ENCODE peak calls at places on chromosomes 1 and 21, in nine cellular contexts. One of them, this sample, is unnamed.

GRCh38 chr1:89274431-89274857 is 1.8 kb upstream of the GBP5 start:
- DNase-seq in PC-3: peak
- DNase-seq in pancreas: no peak
- DNase-seq in endodermal cell: no peak
- DNase-seq in A549: no peak
- DNase-seq in prostate gland: peak
- DNase-seq in MM.1S: no peak
- DNase-seq in left lung: no peak
- DNase-seq in heart right ventricle: no peak
- DNase-seq in this sample: no peak

GRCh38 chr1:214532070-214532469 is 19.3 kb downstream of the PTPN14 start:
- DNase-seq in PC-3: no peak
- DNase-seq in pancreas: no peak
- DNase-seq in endodermal cell: no peak
- DNase-seq in A549: no peak
- DNase-seq in prostate gland: no peak
- DNase-seq in MM.1S: no peak
- DNase-seq in left lung: no peak
- DNase-seq in heart right ventricle: no peak
- DNase-seq in this sample: no peak

GRCh38 chr1:197521118-197521739 is 253.2 kb downstream of the CRB1 start:
- DNase-seq in PC-3: peak
- DNase-seq in pancreas: no peak
- DNase-seq in endodermal cell: peak
- DNase-seq in A549: peak
- DNase-seq in prostate gland: no peak
- DNase-seq in MM.1S: peak
- DNase-seq in left lung: no peak
- DNase-seq in heart right ventricle: no peak
- DNase-seq in this sample: peak

GRCh38 chr1:90973897-90974798 is 47.7 kb downstream of the ZNF644 start:
- DNase-seq in PC-3: peak
- DNase-seq in pancreas: no peak
- DNase-seq in endodermal cell: no peak
- DNase-seq in A549: no peak
- DNase-seq in prostate gland: no peak
- DNase-seq in MM.1S: no peak
- DNase-seq in left lung: no peak
- DNase-seq in heart right ventricle: no peak
- DNase-seq in this sample: no peak

GRCh38 chr1:17535300-17535937 is 4.1 kb upstream of the ARHGEF10L start:
- DNase-seq in PC-3: no peak
- DNase-seq in pancreas: no peak
- DNase-seq in endodermal cell: no peak
- DNase-seq in A549: no peak
- DNase-seq in prostate gland: no peak
- DNase-seq in MM.1S: no peak
- DNase-seq in left lung: no peak
- DNase-seq in heart right ventricle: no peak
- DNase-seq in this sample: no peak

GRCh38 chr21:27152996-27153395 is 186.1 kb upstream of the ADAMTS5 start:
- DNase-seq in PC-3: no peak
- DNase-seq in pancreas: no peak
- DNase-seq in endodermal cell: no peak
- DNase-seq in A549: no peak
- DNase-seq in prostate gland: no peak
- DNase-seq in MM.1S: no peak
- DNase-seq in left lung: no peak
- DNase-seq in heart right ventricle: no peak
- DNase-seq in this sample: no peak

GRCh38 chr21:34994646-34995631 is 54.2 kb downstream of the RUNX1 start:
- DNase-seq in PC-3: no peak
- DNase-seq in pancreas: no peak
- DNase-seq in endodermal cell: no peak
- DNase-seq in A549: no peak
- DNase-seq in prostate gland: no peak
- DNase-seq in MM.1S: no peak
- DNase-seq in left lung: no peak
- DNase-seq in heart right ventricle: no peak
- DNase-seq in this sample: peak

GRCh38 chr1:89311757-89312156 is 39.1 kb upstream of the GBP5 start:
- DNase-seq in PC-3: peak
- DNase-seq in pancreas: no peak
- DNase-seq in endodermal cell: no peak
- DNase-seq in A549: no peak
- DNase-seq in prostate gland: no peak
- DNase-seq in MM.1S: no peak
- DNase-seq in left lung: peak
- DNase-seq in heart right ventricle: peak
- DNase-seq in this sample: peak

GRCh38 chr1:37930246-37931142 is 16.4 kb downstream of the INPP5B start:
- DNase-seq in PC-3: peak
- DNase-seq in pancreas: no peak
- DNase-seq in endodermal cell: no peak
- DNase-seq in A549: no peak
- DNase-seq in prostate gland: peak
- DNase-seq in MM.1S: no peak
- DNase-seq in left lung: no peak
- DNase-seq in heart right ventricle: peak
- DNase-seq in this sample: peak

GRCh38 chr1:12124693-12125421 is 41.9 kb upstream of the TNFRSF1B start:
- DNase-seq in PC-3: peak
- DNase-seq in pancreas: peak
- DNase-seq in endodermal cell: peak
- DNase-seq in A549: peak
- DNase-seq in prostate gland: peak
- DNase-seq in MM.1S: peak
- DNase-seq in left lung: peak
- DNase-seq in heart right ventricle: peak
- DNase-seq in this sample: peak

GRCh38 chr1:71695820-71696219 is 586.5 kb downstream of the NEGR1 start:
- DNase-seq in PC-3: peak
- DNase-seq in pancreas: no peak
- DNase-seq in endodermal cell: no peak
- DNase-seq in A549: no peak
- DNase-seq in prostate gland: no peak
- DNase-seq in MM.1S: no peak
- DNase-seq in left lung: no peak
- DNase-seq in heart right ventricle: no peak
- DNase-seq in this sample: no peak

GRCh38 chr1:112714313-112715263 is 544 bp downstream of the PPM1J start:
- DNase-seq in PC-3: peak
- DNase-seq in pancreas: no peak
- DNase-seq in endodermal cell: peak
- DNase-seq in A549: no peak
- DNase-seq in prostate gland: no peak
- DNase-seq in MM.1S: no peak
- DNase-seq in left lung: peak
- DNase-seq in heart right ventricle: peak
- DNase-seq in this sample: no peak

GRCh38 chr21:31698461-31698860 is 33.5 kb downstream of the SCAF4 start:
- DNase-seq in PC-3: no peak
- DNase-seq in pancreas: no peak
- DNase-seq in endodermal cell: no peak
- DNase-seq in A549: no peak
- DNase-seq in prostate gland: no peak
- DNase-seq in MM.1S: no peak
- DNase-seq in left lung: no peak
- DNase-seq in heart right ventricle: no peak
- DNase-seq in this sample: no peak

GRCh38 chr1:56509713-56510641 is 69.4 kb downstream of the PLPP3 start:
- DNase-seq in PC-3: no peak
- DNase-seq in pancreas: no peak
- DNase-seq in endodermal cell: peak
- DNase-seq in A549: no peak
- DNase-seq in prostate gland: no peak
- DNase-seq in MM.1S: no peak
- DNase-seq in left lung: no peak
- DNase-seq in heart right ventricle: no peak
- DNase-seq in this sample: no peak

GRCh38 chr1:181153634-181153961 is 65.1 kb downstream of the IER5 start:
- DNase-seq in PC-3: no peak
- DNase-seq in pancreas: no peak
- DNase-seq in endodermal cell: no peak
- DNase-seq in A549: no peak
- DNase-seq in prostate gland: no peak
- DNase-seq in MM.1S: no peak
- DNase-seq in left lung: no peak
- DNase-seq in heart right ventricle: no peak
- DNase-seq in this sample: no peak

GRCh38 chr1:181151378-181152326 is 63.2 kb downstream of the IER5 start:
- DNase-seq in PC-3: no peak
- DNase-seq in pancreas: no peak
- DNase-seq in endodermal cell: no peak
- DNase-seq in A549: no peak
- DNase-seq in prostate gland: no peak
- DNase-seq in MM.1S: no peak
- DNase-seq in left lung: no peak
- DNase-seq in heart right ventricle: peak
- DNase-seq in this sample: no peak

GRCh38 chr1:181155339-181155738 is 66.8 kb downstream of the IER5 start:
- DNase-seq in PC-3: no peak
- DNase-seq in pancreas: no peak
- DNase-seq in endodermal cell: no peak
- DNase-seq in A549: no peak
- DNase-seq in prostate gland: no peak
- DNase-seq in MM.1S: no peak
- DNase-seq in left lung: no peak
- DNase-seq in heart right ventricle: no peak
- DNase-seq in this sample: no peak

GRCh38 chr1:181150842-181151241 is 62.3 kb downstream of the IER5 start:
- DNase-seq in PC-3: no peak
- DNase-seq in pancreas: no peak
- DNase-seq in endodermal cell: no peak
- DNase-seq in A549: no peak
- DNase-seq in prostate gland: no peak
- DNase-seq in MM.1S: no peak
- DNase-seq in left lung: no peak
- DNase-seq in heart right ventricle: no peak
- DNase-seq in this sample: no peak

DNA sequence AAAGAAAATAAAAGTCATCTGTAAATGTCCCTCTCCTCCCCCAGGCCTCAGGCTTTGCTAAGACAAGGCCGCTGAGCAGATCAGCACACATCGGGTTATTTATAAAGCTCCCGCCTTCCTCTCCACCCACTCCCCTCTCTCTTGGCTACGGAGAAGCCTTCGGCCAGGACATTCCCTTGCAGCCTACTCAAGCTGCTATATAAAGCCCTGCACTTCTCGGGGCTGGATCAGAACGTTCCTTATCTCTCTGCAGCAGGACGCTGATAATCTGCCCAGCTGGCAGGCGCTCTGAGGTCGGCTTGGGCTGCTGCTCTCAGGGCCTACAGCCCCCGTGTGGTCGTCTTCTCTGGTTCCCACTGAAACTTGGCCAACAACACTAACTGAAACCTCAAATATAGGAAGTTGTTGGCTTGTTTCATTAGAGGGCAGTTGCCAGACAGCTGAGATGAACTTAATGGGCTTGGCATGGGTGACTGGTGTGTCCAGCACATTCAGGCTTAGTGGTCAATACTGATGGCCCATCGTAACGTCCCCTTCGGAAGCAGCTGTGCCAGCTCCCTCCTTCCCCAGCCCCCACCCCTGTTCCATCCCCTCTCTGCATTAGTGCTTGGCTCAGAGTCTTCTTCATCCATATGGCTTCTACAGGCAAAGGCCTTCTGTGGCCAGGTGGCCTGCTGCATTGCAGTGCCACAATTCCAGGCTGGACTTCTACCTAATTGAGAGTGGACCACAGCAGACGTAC is 64.6 kb downstream of the IER5 start:
- DNase-seq in PC-3: no peak
- DNase-seq in pancreas: peak
- DNase-seq in endodermal cell: peak
- DNase-seq in A549: no peak
- DNase-seq in prostate gland: peak
- DNase-seq in MM.1S: peak
- DNase-seq in left lung: no peak
- DNase-seq in heart right ventricle: peak
- DNase-seq in this sample: peak
- TF ChIP-seq CTCF in PC-3: no peak
- TF ChIP-seq CTCF in pancreas: no peak
- TF ChIP-seq CTCF in endodermal cell: peak
- TF ChIP-seq CTCF in A549: no peak
- TF ChIP-seq CTCF in prostate gland: no peak
- TF ChIP-seq CTCF in MM.1S: peak
- TF ChIP-seq CTCF in left lung: peak
- TF ChIP-seq CTCF in heart right ventricle: no peak
- TF ChIP-seq CTCF in this sample: no peak

GRCh38 chr1:2175055-2175414 is 19.5 kb downstream of the FAAP20 start:
- DNase-seq in PC-3: no peak
- DNase-seq in pancreas: no peak
- DNase-seq in endodermal cell: no peak
- DNase-seq in A549: no peak
- DNase-seq in prostate gland: no peak
- DNase-seq in MM.1S: no peak
- DNase-seq in left lung: no peak
- DNase-seq in heart right ventricle: no peak
- DNase-seq in this sample: no peak
- H3K27ac ChIP-seq in PC-3: no peak
- H3K27ac ChIP-seq in pancreas: no peak
- H3K27ac ChIP-seq in endodermal cell: no peak
- H3K27ac ChIP-seq in A549: no peak
- H3K27ac ChIP-seq in prostate gland: peak
- H3K27ac ChIP-seq in MM.1S: no peak
- H3K27ac ChIP-seq in left lung: no peak
- H3K27ac ChIP-seq in heart right ventricle: peak
- H3K27ac ChIP-seq in this sample: no peak

GRCh38 chr1:110606784-110607662 is 865 bp upstream of the KCNA2 start:
- DNase-seq in PC-3: no peak
- DNase-seq in pancreas: no peak
- DNase-seq in endodermal cell: peak
- DNase-seq in A549: no peak
- DNase-seq in prostate gland: no peak
- DNase-seq in MM.1S: no peak
- DNase-seq in left lung: no peak
- DNase-seq in heart right ventricle: no peak
- DNase-seq in this sample: no peak
- H3K4me3 ChIP-seq in PC-3: no peak
- H3K4me3 ChIP-seq in pancreas: peak
- H3K4me3 ChIP-seq in endodermal cell: peak
- H3K4me3 ChIP-seq in A549: peak
- H3K4me3 ChIP-seq in prostate gland: peak
- H3K4me3 ChIP-seq in MM.1S: peak
- H3K4me3 ChIP-seq in left lung: peak
- H3K4me3 ChIP-seq in heart right ventricle: peak
- H3K4me3 ChIP-seq in this sample: peak

DNA sequence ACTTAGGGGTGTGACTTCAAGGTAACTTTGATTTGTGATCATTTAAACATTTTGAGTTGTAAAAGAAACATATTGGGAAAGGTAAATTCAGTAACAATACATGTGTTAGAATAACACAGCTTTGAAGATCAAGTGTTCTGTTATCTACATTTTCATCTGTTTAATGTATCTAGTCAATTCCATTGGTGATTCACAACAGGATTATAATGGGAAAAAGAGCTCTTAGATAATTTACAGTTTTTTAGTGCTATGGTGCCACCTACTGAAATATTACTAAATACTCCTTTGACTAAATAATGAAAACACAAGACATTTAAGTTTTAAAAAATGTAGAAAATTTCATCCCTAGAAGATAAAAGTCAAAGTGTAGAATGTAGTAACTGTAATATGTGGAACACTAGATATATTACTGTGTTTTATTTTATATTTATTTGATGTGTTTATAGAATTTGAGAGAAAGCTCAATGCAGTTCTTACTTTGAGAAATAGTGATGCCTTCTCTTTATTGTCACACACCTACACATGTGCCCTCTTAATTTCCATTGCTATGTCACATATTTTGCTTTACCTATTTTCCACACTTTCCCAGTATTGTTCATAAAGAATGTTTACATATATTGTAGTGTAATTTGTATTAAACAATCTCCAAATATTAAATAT is 47.4 kb downstream of the PTPRC start:
- DNase-seq in PC-3: peak
- DNase-seq in pancreas: no peak
- DNase-seq in endodermal cell: no peak
- DNase-seq in A549: peak
- DNase-seq in prostate gland: no peak
- DNase-seq in MM.1S: peak
- DNase-seq in left lung: no peak
- DNase-seq in heart right ventricle: no peak
- DNase-seq in this sample: no peak
- TF ChIP-seq CTCF in PC-3: peak
- TF ChIP-seq CTCF in pancreas: no peak
- TF ChIP-seq CTCF in endodermal cell: peak
- TF ChIP-seq CTCF in A549: peak
- TF ChIP-seq CTCF in prostate gland: no peak
- TF ChIP-seq CTCF in MM.1S: peak
- TF ChIP-seq CTCF in left lung: no peak
- TF ChIP-seq CTCF in heart right ventricle: no peak
- TF ChIP-seq CTCF in this sample: no peak